ENCODE peak calls at places on chromosome 16, in seven cellular contexts. D is HCT116, N is GM12878, V is K562, G is HepG2, J is SK-N-SH, M is H1. S is an unnamed sample.
A peak's percentile ranks its signal among the peaks of the same experiment; 100 is the strongest.

GRCh38 chr16:55701442-55702319 is 45.9 kb downstream of the SLC6A2 start:
- DNase-seq in D (peak; percentile 46), N (no peak), V (peak; percentile 74), G (peak; percentile 73), J (peak; percentile 65), M (peak; percentile 73), S (peak; percentile 35)

GRCh38 chr16:85757341-85757822 is 6.5 kb upstream of the C16orf74 start:
- DNase-seq in D (no peak), N (peak; percentile 57), V (no peak), G (no peak), J (no peak), M (no peak), S (no peak)

GRCh38 chr16:31331141-31331764 is 23.7 kb upstream of the ITGAX start:
- DNase-seq in D (no peak), N (no peak), V (no peak), G (no peak), J (no peak), M (no peak), S (no peak)

GRCh38 chr16:87855852-87856715 is 13.2 kb downstream of the SLC7A5 start:
- DNase-seq in D (no peak), N (no peak), V (peak; percentile 45), G (peak; percentile 83), J (peak; percentile 75), M (no peak), S (no peak)

GRCh38 chr16:2029350-2029749 is 2.6 kb downstream of the NHERF2 start:
- DNase-seq in D (no peak), N (no peak), V (no peak), G (no peak), J (no peak), M (peak; percentile 47), S (no peak)

GRCh38 chr16:11327277-11328171 is 17.7 kb upstream of the RMI2 start:
- DNase-seq in D (no peak), N (peak; percentile 63), V (no peak), G (no peak), J (no peak), M (no peak), S (no peak)

GRCh38 chr16:11361043-11361442 is 15.8 kb downstream of the RMI2 start:
- DNase-seq in D (no peak), N (no peak), V (no peak), G (no peak), J (no peak), M (no peak), S (no peak)

GRCh38 chr16:77949445-77949844 is 72.9 kb upstream of the CLEC3A start:
- DNase-seq in D (no peak), N (no peak), V (no peak), G (no peak), J (no peak), M (no peak), S (no peak)

GRCh38 chr16:85557083-85557975 is 55.8 kb upstream of the GSE1 start:
- DNase-seq in D (no peak), N (no peak), V (peak; percentile 93), G (peak; percentile 75), J (peak; percentile 61), M (peak; percentile 63), S (no peak)

GRCh38 chr16:85917959-85918358 is 19.0 kb downstream of the IRF8 start:
- DNase-seq in D (no peak), N (peak; percentile 47), V (no peak), G (no peak), J (no peak), M (no peak), S (no peak)

GRCh38 chr16:1909661-1910231 is 8.5 kb downstream of the HS3ST6 start:
- DNase-seq in D (no peak), N (no peak), V (no peak), G (no peak), J (peak; percentile 81), M (no peak), S (no peak)

GRCh38 chr16:4231367-4231766 is 10.5 kb downstream of the SRL start:
- DNase-seq in D (no peak), N (no peak), V (no peak), G (no peak), J (no peak), M (no peak), S (no peak)

GRCh38 chr16:89958068-89958467 is 9.5 kb downstream of the DEF8 start:
- DNase-seq in D (peak; percentile 40), N (no peak), V (peak; percentile 44), G (peak; percentile 54), J (peak; percentile 93), M (peak; percentile 77), S (no peak)

GRCh38 chr16:56964243-56965148 is 2.7 kb downstream of the CETP start:
- DNase-seq in D (peak; percentile 79), N (no peak), V (peak; percentile 94), G (peak; percentile 83), J (peak; percentile 79), M (peak; percentile 100), S (peak; percentile 92)

GRCh38 chr16:20799599-20799998 is 6.7 kb downstream of the ERI2 start:
- DNase-seq in D (peak; percentile 6), N (no peak), V (peak; percentile 29), G (peak; percentile 18), J (no peak), M (no peak), S (no peak)

GRCh38 chr16:87762071-87762571 is 3.7 kb downstream of the KLHDC4 start:
- DNase-seq in D (no peak), N (no peak), V (no peak), G (no peak), J (no peak), M (no peak), S (no peak)

GRCh38 chr16:72203401-72203800 is 31.4 kb upstream of the PMFBP1 start:
- DNase-seq in D (no peak), N (peak; percentile 49), V (no peak), G (no peak), J (no peak), M (no peak), S (no peak)

GRCh38 chr16:351804-352520 is 561 bp downstream of the AXIN1 start:
- DNase-seq in D (no peak), N (no peak), V (no peak), G (no peak), J (no peak), M (no peak), S (no peak)

GRCh38 chr16:71927383-71927782 is 32.1 kb downstream of the IST1 start:
- DNase-seq in D (peak; percentile 42), N (no peak), V (peak; percentile 26), G (no peak), J (no peak), M (no peak), S (no peak)

GRCh38 chr16:58474296-58474695 is 25.6 kb upstream of the NDRG4 start:
- DNase-seq in D (no peak), N (no peak), V (no peak), G (no peak), J (no peak), M (no peak), S (no peak)

GRCh38 chr16:58472266-58472665 is 27.7 kb upstream of the NDRG4 start:
- DNase-seq in D (no peak), N (no peak), V (no peak), G (no peak), J (no peak), M (no peak), S (no peak)

GRCh38 chr16:58472827-58473226 is 27.1 kb upstream of the NDRG4 start:
- DNase-seq in D (no peak), N (no peak), V (no peak), G (no peak), J (no peak), M (no peak), S (no peak)

GRCh38 chr16:58467915-58468314 is 32.0 kb upstream of the NDRG4 start:
- DNase-seq in D (no peak), N (no peak), V (no peak), G (no peak), J (no peak), M (no peak), S (no peak)

DNA sequence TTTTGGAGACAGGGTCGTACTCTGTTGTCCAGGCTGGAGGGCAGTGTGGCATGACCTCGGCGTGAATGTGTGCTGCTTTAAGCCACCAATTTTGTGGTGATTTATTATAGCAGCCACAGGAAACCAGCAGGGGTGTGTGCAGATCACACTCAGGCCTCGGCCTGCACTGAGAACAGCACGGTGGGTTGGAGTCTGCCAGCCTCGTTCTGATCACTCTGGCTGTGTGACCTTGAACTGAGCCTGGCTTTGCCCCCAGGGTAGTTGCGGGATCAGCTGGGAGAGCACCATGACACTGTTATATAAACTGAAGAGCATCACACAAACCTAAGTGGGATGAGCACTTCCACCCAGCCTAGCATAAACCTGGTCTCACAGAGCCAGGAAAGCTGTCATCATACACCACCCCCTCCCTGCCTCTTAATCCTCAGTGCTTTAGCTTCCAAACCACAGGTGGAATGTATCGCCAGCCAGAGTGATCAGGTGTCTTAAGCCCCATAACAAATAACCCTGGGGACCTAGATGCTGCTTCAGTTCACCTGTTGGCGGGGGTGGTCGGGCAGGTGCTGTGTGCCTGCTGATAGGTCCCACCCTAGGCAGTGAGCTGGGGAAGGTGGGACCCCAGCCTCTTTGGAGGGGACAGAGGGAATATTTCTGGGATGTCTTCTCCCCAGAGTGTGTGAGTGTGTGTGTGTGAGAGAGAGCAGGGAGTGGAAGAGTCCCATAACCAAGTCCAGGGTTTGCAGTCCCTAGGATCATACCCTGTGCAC is 28.6 kb upstream of the NDRG4 start:
- DNase-seq in D (no peak), N (no peak), V (no peak), G (no peak), J (no peak), M (no peak), S (no peak)
- TF ChIP-seq YY1 in D (no peak), N (no peak), V (no peak), G (no peak), J (no peak), M (no peak), S (no peak)

GRCh38 chr16:24010440-24011089 is 174.8 kb downstream of the PRKCB start:
- DNase-seq in D (peak; percentile 55), N (peak; percentile 60), V (peak; percentile 91), G (peak; percentile 79), J (peak; percentile 65), M (peak; percentile 80), S (peak; percentile 88)

GRCh38 chr16:24011237-24011636 is 175.5 kb downstream of the PRKCB start:
- DNase-seq in D (no peak), N (no peak), V (no peak), G (no peak), J (no peak), M (no peak), S (no peak)

GRCh38 chr16:24015923-24016322 is 180.1 kb downstream of the PRKCB start:
- DNase-seq in D (no peak), N (no peak), V (no peak), G (no peak), J (no peak), M (no peak), S (no peak)

GRCh38 chr16:24013733-24014645 is 178.2 kb downstream of the PRKCB start:
- DNase-seq in D (no peak), N (peak; percentile 98), V (no peak), G (no peak), J (no peak), M (no peak), S (no peak)

GRCh38 chr16:24013054-24013636 is 177.4 kb downstream of the PRKCB start:
- DNase-seq in D (no peak), N (no peak), V (no peak), G (no peak), J (no peak), M (no peak), S (no peak)
- H3K4me3 ChIP-seq in D (no peak overlapping the region), N (no peak overlapping the region), V (no peak overlapping the region), G (no peak overlapping the region), J (no peak overlapping the region), M (no peak overlapping the region), S (no peak overlapping the region)

GRCh38 chr16:82439678-82440293 is 187.0 kb upstream of the CDH13 start:
- DNase-seq in D (peak; percentile 12), N (no peak), V (no peak), G (peak; percentile 9), J (peak; percentile 60), M (peak; percentile 57), S (no peak)
- TF ChIP-seq YY1 in D (no peak), N (no peak), V (no peak), G (no peak), J (no peak), M (no peak), S (no peak)

GRCh38 chr16:50151744-50152143 is 1.4 kb upstream of the TENT4B start:
- DNase-seq in D (no peak), N (no peak), V (peak; percentile 19), G (no peak), J (no peak), M (no peak), S (no peak)
- H3K4me3 ChIP-seq in D (peak overlapping the region; percentile 64), N (peak overlapping the region; percentile 64), V (no peak overlapping the region), G (peak overlapping the region; percentile 98), J (peak overlapping the region; percentile 80), M (peak overlapping the region; percentile 99), S (no peak overlapping the region)